ENCODE peak calls at places on chromosomes 1 and 21, in five cellular contexts. One of them, this sample, is unnamed.

GRCh38 chr1:168623838-168624237 is 47.4 kb downstream of the XCL1 start:
- DNase-seq in MM.1S: no peak
- DNase-seq in HFF-Myc: no peak
- DNase-seq in Caco-2: no peak
- DNase-seq in K562: no peak
- DNase-seq in this sample: no peak

GRCh38 chr1:236110137-236110536 is 32.2 kb upstream of the GPR137B start:
- DNase-seq in Caco-2: no peak
- DNase-seq in HFF-Myc: no peak
- DNase-seq in MM.1S: no peak
- DNase-seq in K562: no peak
- DNase-seq in this sample: no peak

GRCh38 chr1:118275716-118276115 is 90.7 kb upstream of the SPAG17 start:
- DNase-seq in K562: no peak
- DNase-seq in Caco-2: no peak
- DNase-seq in MM.1S: no peak
- DNase-seq in HFF-Myc: no peak
- DNase-seq in this sample: no peak

GRCh38 chr1:39949891-39950290 is 5.1 kb upstream of the MFSD2A start:
- DNase-seq in K562: no peak
- DNase-seq in HFF-Myc: no peak
- DNase-seq in MM.1S: no peak
- DNase-seq in Caco-2: no peak
- DNase-seq in this sample: no peak

GRCh38 chr21:45818904-45819285 is 162.7 kb upstream of the COL6A1 start:
- DNase-seq in MM.1S: no peak
- DNase-seq in Caco-2: no peak
- DNase-seq in K562: no peak
- DNase-seq in HFF-Myc: peak
- DNase-seq in this sample: peak

GRCh38 chr1:22889213-22889827 is 83.3 kb downstream of the LACTBL1 start:
- DNase-seq in Caco-2: no peak
- DNase-seq in K562: peak
- DNase-seq in MM.1S: no peak
- DNase-seq in HFF-Myc: no peak
- DNase-seq in this sample: peak

GRCh38 chr1:192980856-192981255 is 78.3 kb downstream of the UCHL5 start:
- DNase-seq in Caco-2: no peak
- DNase-seq in K562: no peak
- DNase-seq in MM.1S: no peak
- DNase-seq in HFF-Myc: no peak
- DNase-seq in this sample: no peak

GRCh38 chr21:16407403-16408279 is 677.9 kb downstream of the USP25 start:
- DNase-seq in Caco-2: no peak
- DNase-seq in HFF-Myc: no peak
- DNase-seq in K562: no peak
- DNase-seq in MM.1S: no peak
- DNase-seq in this sample: no peak

GRCh38 chr1:220007438-220007837 is 38.9 kb downstream of the EPRS1 start:
- DNase-seq in HFF-Myc: no peak
- DNase-seq in K562: no peak
- DNase-seq in Caco-2: no peak
- DNase-seq in MM.1S: no peak
- DNase-seq in this sample: no peak

GRCh38 chr1:31739281-31739853 is 24.8 kb downstream of the ADGRB2 start:
- DNase-seq in Caco-2: no peak
- DNase-seq in MM.1S: no peak
- DNase-seq in K562: no peak
- DNase-seq in HFF-Myc: no peak
- DNase-seq in this sample: no peak

GRCh38 chr1:201022824-201023516 is 544 bp downstream of the KIF21B start:
- DNase-seq in Caco-2: no peak
- DNase-seq in HFF-Myc: no peak
- DNase-seq in MM.1S: peak
- DNase-seq in K562: no peak
- DNase-seq in this sample: no peak

GRCh38 chr1:167249702-167250101 is 29.0 kb downstream of the POU2F1 start:
- DNase-seq in Caco-2: no peak
- DNase-seq in HFF-Myc: no peak
- DNase-seq in MM.1S: no peak
- DNase-seq in K562: peak
- DNase-seq in this sample: no peak

GRCh38 chr1:24769656-24770651 is 24.7 kb downstream of the CLIC4 start:
- DNase-seq in MM.1S: no peak
- DNase-seq in HFF-Myc: peak
- DNase-seq in Caco-2: no peak
- DNase-seq in K562: no peak
- DNase-seq in this sample: peak

GRCh38 chr1:24768873-24769605 is 23.8 kb downstream of the CLIC4 start:
- DNase-seq in MM.1S: no peak
- DNase-seq in HFF-Myc: no peak
- DNase-seq in K562: no peak
- DNase-seq in Caco-2: no peak
- DNase-seq in this sample: no peak

GRCh38 chr1:24773618-24774017 is 28.4 kb downstream of the CLIC4 start:
- DNase-seq in HFF-Myc: no peak
- DNase-seq in Caco-2: no peak
- DNase-seq in MM.1S: no peak
- DNase-seq in K562: no peak
- DNase-seq in this sample: no peak

GRCh38 chr1:24770891-24771290 is 25.6 kb downstream of the CLIC4 start:
- DNase-seq in Caco-2: no peak
- DNase-seq in MM.1S: no peak
- DNase-seq in K562: no peak
- DNase-seq in HFF-Myc: no peak
- DNase-seq in this sample: no peak

DNA sequence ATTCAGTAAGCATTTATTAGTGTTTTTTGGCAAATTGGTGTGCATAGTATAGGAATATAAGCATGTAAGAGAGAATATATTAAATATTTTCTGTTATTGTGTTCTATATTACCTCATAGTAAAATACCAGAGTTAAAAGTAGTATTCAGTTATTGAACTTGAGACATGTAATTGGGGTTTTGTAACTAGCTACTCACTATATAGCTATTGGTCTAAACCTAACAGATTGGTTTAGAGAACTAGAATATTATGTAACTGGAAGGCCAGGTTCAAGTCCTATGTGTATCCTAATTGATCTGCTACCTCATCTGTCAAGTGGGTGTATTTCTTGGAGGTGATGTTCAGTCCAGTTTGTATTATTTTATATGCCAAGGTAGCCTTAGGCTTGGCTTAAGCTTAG is 26.3 kb downstream of the CLIC4 start:
- DNase-seq in K562: no peak
- DNase-seq in Caco-2: no peak
- DNase-seq in HFF-Myc: no peak
- DNase-seq in MM.1S: no peak
- DNase-seq in this sample: no peak
- H3K4me3 ChIP-seq in K562: no peak
- H3K4me3 ChIP-seq in Caco-2: no peak
- H3K4me3 ChIP-seq in HFF-Myc: no peak
- H3K4me3 ChIP-seq in MM.1S: no peak
- H3K4me3 ChIP-seq in this sample: no peak

DNA sequence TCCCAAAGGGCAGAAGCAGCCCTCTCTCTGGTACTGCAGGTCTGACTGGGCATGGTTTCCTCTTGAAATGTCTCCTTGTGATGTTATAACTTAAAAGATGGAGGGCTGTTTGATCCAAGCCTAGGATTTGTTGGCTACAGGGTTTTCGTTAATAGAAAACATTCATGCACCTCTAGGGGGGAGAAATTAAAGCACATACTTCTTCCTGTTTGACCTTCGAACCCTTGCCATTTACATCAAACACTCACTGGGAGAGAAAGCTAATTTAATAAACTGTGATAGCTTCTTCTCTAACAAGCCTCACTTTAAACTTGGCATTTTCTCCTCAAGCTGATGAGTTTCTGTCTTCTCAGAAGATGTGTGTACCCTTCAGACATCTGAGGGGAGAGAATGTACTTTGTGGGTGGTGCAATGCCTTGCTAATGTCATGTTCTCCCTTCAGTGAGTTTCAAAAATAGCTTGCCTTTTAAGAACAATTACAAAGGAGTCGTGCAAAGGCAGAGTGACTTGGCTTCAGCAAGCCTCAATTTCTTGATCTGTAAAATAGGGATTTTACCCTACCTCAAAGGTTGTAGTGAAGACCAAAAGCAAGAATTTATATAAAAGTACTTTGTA is 20.4 kb downstream of the CACHD1 start:
- DNase-seq in HFF-Myc: no peak
- DNase-seq in MM.1S: no peak
- DNase-seq in K562: no peak
- DNase-seq in Caco-2: no peak
- DNase-seq in this sample: no peak
- TF ChIP-seq CTCF in HFF-Myc: no peak
- TF ChIP-seq CTCF in MM.1S: no peak
- TF ChIP-seq CTCF in K562: no peak
- TF ChIP-seq CTCF in Caco-2: no peak
- TF ChIP-seq CTCF in this sample: no peak

GRCh38 chr1:119275930-119276215 is 92.7 kb upstream of the HAO2 start:
- DNase-seq in K562: no peak
- DNase-seq in MM.1S: no peak
- DNase-seq in Caco-2: no peak
- DNase-seq in HFF-Myc: no peak
- DNase-seq in this sample: no peak
- H3K4me3 ChIP-seq in K562: no peak
- H3K4me3 ChIP-seq in MM.1S: no peak
- H3K4me3 ChIP-seq in Caco-2: no peak
- H3K4me3 ChIP-seq in HFF-Myc: no peak
- H3K4me3 ChIP-seq in this sample: no peak

GRCh38 chr1:51926171-51926812 is 47.8 kb upstream of the NRDC start:
- DNase-seq in HFF-Myc: no peak
- DNase-seq in MM.1S: peak
- DNase-seq in K562: peak
- DNase-seq in Caco-2: no peak
- DNase-seq in this sample: no peak
- TF ChIP-seq CTCF in HFF-Myc: peak
- TF ChIP-seq CTCF in MM.1S: peak
- TF ChIP-seq CTCF in K562: peak
- TF ChIP-seq CTCF in Caco-2: no peak
- TF ChIP-seq CTCF in this sample: peak

DNA sequence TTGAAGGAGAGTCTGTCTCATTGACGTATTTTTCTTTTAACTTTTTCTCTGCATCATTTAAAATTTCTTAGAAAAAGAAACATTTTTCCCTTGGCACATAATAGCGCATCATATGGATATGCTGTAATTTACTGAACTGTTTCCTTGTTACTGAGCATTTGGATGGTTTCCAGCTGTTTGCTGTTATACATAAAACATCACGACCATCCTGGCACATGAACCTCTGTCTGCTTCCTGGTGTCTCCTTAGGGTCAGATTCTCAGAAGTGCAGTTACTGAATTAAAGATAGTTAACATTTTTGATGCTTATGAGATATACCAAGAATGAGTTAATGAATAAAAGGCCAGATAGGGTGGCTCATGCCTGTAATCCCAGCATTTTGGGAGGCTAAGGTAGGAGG is 67.3 kb downstream of the BACE2 start:
- DNase-seq in K562: no peak
- DNase-seq in Caco-2: no peak
- DNase-seq in MM.1S: no peak
- DNase-seq in HFF-Myc: no peak
- DNase-seq in this sample: no peak
- H3K4me3 ChIP-seq in K562: no peak
- H3K4me3 ChIP-seq in Caco-2: no peak
- H3K4me3 ChIP-seq in MM.1S: no peak
- H3K4me3 ChIP-seq in HFF-Myc: no peak
- H3K4me3 ChIP-seq in this sample: no peak

GRCh38 chr1:229972600-229973296 is 94.3 kb upstream of the GALNT2 start:
- DNase-seq in MM.1S: no peak
- DNase-seq in K562: peak
- DNase-seq in Caco-2: no peak
- DNase-seq in HFF-Myc: no peak
- DNase-seq in this sample: no peak
- TF ChIP-seq CTCF in MM.1S: peak
- TF ChIP-seq CTCF in K562: peak
- TF ChIP-seq CTCF in Caco-2: no peak
- TF ChIP-seq CTCF in HFF-Myc: peak
- TF ChIP-seq CTCF in this sample: peak

GRCh38 chr1:35507947-35508346 is 49.3 kb downstream of the KIAA0319L start:
- DNase-seq in MM.1S: no peak
- DNase-seq in K562: no peak
- DNase-seq in Caco-2: no peak
- DNase-seq in HFF-Myc: no peak
- DNase-seq in this sample: no peak

GRCh38 chr1:35511305-35511704 is 45.9 kb downstream of the KIAA0319L start:
- DNase-seq in Caco-2: no peak
- DNase-seq in K562: no peak
- DNase-seq in HFF-Myc: no peak
- DNase-seq in MM.1S: no peak
- DNase-seq in this sample: no peak

GRCh38 chr1:35505911-35506798 is 51.0 kb downstream of the KIAA0319L start:
- DNase-seq in K562: peak
- DNase-seq in Caco-2: no peak
- DNase-seq in HFF-Myc: peak
- DNase-seq in MM.1S: peak
- DNase-seq in this sample: peak

GRCh38 chr1:35509558-35509957 is 47.6 kb downstream of the KIAA0319L start:
- DNase-seq in HFF-Myc: no peak
- DNase-seq in MM.1S: no peak
- DNase-seq in Caco-2: no peak
- DNase-seq in K562: no peak
- DNase-seq in this sample: no peak

GRCh38 chr1:35506960-35507901 is 50.0 kb downstream of the KIAA0319L start:
- DNase-seq in Caco-2: no peak
- DNase-seq in K562: no peak
- DNase-seq in HFF-Myc: no peak
- DNase-seq in MM.1S: peak
- DNase-seq in this sample: no peak
- H3K4me3 ChIP-seq in Caco-2: no peak
- H3K4me3 ChIP-seq in K562: no peak
- H3K4me3 ChIP-seq in HFF-Myc: no peak
- H3K4me3 ChIP-seq in MM.1S: peak
- H3K4me3 ChIP-seq in this sample: no peak

GRCh38 chr1:110495926-110496600 is 22.9 kb downstream of the KCNA10 start:
- DNase-seq in HFF-Myc: peak
- DNase-seq in MM.1S: peak
- DNase-seq in Caco-2: peak
- DNase-seq in K562: peak
- DNase-seq in this sample: peak
- TF ChIP-seq CTCF in HFF-Myc: peak
- TF ChIP-seq CTCF in MM.1S: peak
- TF ChIP-seq CTCF in Caco-2: peak
- TF ChIP-seq CTCF in K562: peak
- TF ChIP-seq CTCF in this sample: peak

This sample was measured in astrocyte of the cerebellum.